ENCODE peak calls at places on chromosomes 1 and 21, in four cellular contexts. B is K562, N is hepatocyte, X is astrocyte. V is an unnamed sample.

GRCh38 chr1:203624341-203624712 is 2.3 kb upstream of the ATP2B4 start:
- DNase-seq in B (no peak), N (peak), X (no peak), V (no peak)

GRCh38 chr1:226643701-226644540 is 95.2 kb downstream of the ITPKB start:
- DNase-seq in B (no peak), N (no peak), X (no peak), V (no peak)

GRCh38 chr1:23756676-23757075 is 13.4 kb downstream of the ELOA start:
- DNase-seq in B (no peak), N (no peak), X (peak), V (no peak)

GRCh38 chr1:179142889-179143299 is 61.0 kb downstream of the TOR3A start:
- DNase-seq in B (no peak), N (peak), X (peak), V (no peak)

GRCh38 chr21:46250146-46250725 is 21.7 kb upstream of the LSS start:
- DNase-seq in B (no peak), N (no peak), X (no peak), V (no peak)

GRCh38 chr1:11929849-11930248 is 3.6 kb upstream of the KIAA2013 start:
- DNase-seq in B (no peak), N (peak), X (no peak), V (no peak)

GRCh38 chr1:118783095-118783758 is 204.9 kb downstream of the TBX15 start:
- DNase-seq in B (no peak), N (no peak), X (no peak), V (peak)

GRCh38 chr1:210586785-210587184 is 258.1 kb downstream of the HHAT start:
- DNase-seq in B (no peak), N (no peak), X (no peak), V (no peak)

GRCh38 chr1:3692593-3692992 is 40.3 kb downstream of the TP73 start:
- DNase-seq in B (no peak), N (no peak), X (no peak), V (no peak)

GRCh38 chr1:34088001-34088400 is 77.0 kb downstream of the CSMD2 start:
- DNase-seq in B (no peak), N (no peak), X (no peak), V (no peak)

GRCh38 chr1:57411262-57411661 is 12.6 kb downstream of the DAB1 start:
- DNase-seq in B (no peak), N (no peak), X (peak), V (no peak)

GRCh38 chr1:4510276-4510691 is 144.1 kb upstream of the AJAP1 start:
- DNase-seq in B (no peak), N (no peak), X (no peak), V (no peak)

GRCh38 chr1:248841702-248842395 is 3.8 kb downstream of the ZNF672 start:
- DNase-seq in B (no peak), N (peak), X (peak), V (peak)

GRCh38 chr1:178101654-178102053 is 7.8 kb downstream of the RASAL2 start:
- DNase-seq in B (no peak), N (peak), X (no peak), V (no peak)

GRCh38 chr1:23528245-23528978 is 2.6 kb downstream of the E2F2 start:
- DNase-seq in B (peak), N (peak), X (peak), V (no peak)

GRCh38 chr1:28056129-28056925 is 32.1 kb downstream of the EYA3 start:
- DNase-seq in B (no peak), N (no peak), X (peak), V (no peak)

GRCh38 chr1:160774886-160775719 is 20.9 kb upstream of the LY9 start:
- DNase-seq in B (no peak), N (no peak), X (no peak), V (no peak)

GRCh38 chr1:55062801-55063561 is 23.6 kb downstream of the PCSK9 start:
- DNase-seq in B (no peak), N (no peak), X (no peak), V (no peak)

GRCh38 chr1:204924013-204924759 is 53.5 kb downstream of the NFASC start:
- DNase-seq in B (no peak), N (peak), X (peak), V (peak)
- H3K4me3 ChIP-seq in B (no peak), N (no peak), X (no peak), V (no peak)

GRCh38 chr1:9500756-9501754 is 38.2 kb upstream of the SLC25A33 start:
- DNase-seq in B (no peak), N (peak), X (no peak), V (no peak)
- H3K4me2 ChIP-seq in B (no peak), N (no peak), X (no peak), V (no peak)

GRCh38 chr1:229579101-229579651 is 20.7 kb upstream of the ABCB10 start:
- DNase-seq in B (no peak), N (no peak), X (peak), V (peak)
- H3K4me3 ChIP-seq in B (no peak), N (no peak), X (no peak), V (no peak)

GRCh38 chr1:96683931-96684330 is 37.7 kb upstream of the PTBP2 start:
- DNase-seq in B (no peak), N (no peak), X (no peak), V (no peak)

GRCh38 chr1:96684737-96685136 is 36.8 kb upstream of the PTBP2 start:
- DNase-seq in B (no peak), N (no peak), X (no peak), V (no peak)

DNA sequence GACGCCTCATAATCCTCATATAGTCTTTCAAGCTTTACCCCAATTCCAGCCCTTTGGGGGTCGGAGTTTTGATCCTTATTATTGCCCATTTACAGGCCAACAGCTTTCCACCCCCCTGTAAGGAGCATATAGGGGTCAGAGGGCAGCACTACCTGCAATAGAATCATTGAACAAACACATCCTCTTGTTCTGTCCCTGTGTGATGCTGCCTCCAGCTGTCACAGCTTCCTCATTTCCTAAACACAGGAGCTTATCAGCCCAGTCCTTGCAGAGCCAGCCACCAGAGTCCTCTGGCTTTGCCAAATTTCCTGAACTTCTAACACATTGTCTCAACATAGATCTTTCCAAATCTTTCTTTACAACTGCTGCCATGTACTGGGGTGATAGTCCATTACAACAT is 32.8 kb upstream of the PTBP2 start:
- DNase-seq in B (no peak), N (peak), X (no peak), V (peak)
- H3K4me2 ChIP-seq in B (no peak), N (no peak), X (no peak), V (no peak)

GRCh38 chr1:244419004-244419403 is 32.7 kb downstream of the ADSS2 start:
- DNase-seq in B (no peak), N (no peak), X (peak), V (no peak)

GRCh38 chr1:244422174-244422573 is 29.5 kb downstream of the ADSS2 start:
- DNase-seq in B (no peak), N (no peak), X (no peak), V (no peak)

GRCh38 chr1:244429818-244430217 is 21.9 kb downstream of the ADSS2 start:
- DNase-seq in B (no peak), N (no peak), X (no peak), V (no peak)

GRCh38 chr1:244427647-244428046 is 24.1 kb downstream of the ADSS2 start:
- DNase-seq in B (no peak), N (no peak), X (no peak), V (no peak)

DNA sequence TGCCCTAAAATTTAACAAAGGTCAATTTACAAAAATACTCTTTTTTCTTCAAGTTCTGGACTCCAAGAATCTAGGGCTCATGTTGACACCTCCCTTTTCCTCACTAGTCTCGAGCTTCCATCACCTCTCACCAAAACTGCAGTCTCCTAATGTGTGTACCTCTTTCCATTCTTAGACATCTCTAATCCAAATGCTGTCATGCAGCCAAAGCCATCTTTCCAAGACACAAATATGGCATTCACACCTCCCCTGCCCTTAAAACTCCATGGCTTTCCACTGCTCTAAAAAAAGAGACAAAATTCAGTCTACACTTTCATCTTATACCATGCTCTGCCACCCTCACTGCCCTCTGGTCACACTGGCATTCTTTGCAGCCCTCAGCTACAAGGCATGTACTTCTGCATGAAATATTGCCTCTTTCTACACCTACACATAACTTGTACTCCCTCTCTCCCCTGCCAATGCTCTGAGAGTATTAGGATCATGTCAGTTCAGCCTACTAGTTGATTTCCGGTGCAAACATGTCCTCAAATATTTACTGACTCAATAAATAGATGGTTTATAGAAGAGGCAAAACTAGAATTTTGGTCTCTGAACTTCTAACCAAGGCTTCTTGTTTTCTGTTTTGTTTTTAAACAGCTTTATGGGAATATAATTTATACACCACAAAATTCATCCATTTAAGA is 26.9 kb downstream of the ADSS2 start:
- DNase-seq in B (no peak), N (no peak), X (no peak), V (no peak)
- H3K4me3 ChIP-seq in B (no peak), N (no peak), X (no peak), V (no peak)

DNA sequence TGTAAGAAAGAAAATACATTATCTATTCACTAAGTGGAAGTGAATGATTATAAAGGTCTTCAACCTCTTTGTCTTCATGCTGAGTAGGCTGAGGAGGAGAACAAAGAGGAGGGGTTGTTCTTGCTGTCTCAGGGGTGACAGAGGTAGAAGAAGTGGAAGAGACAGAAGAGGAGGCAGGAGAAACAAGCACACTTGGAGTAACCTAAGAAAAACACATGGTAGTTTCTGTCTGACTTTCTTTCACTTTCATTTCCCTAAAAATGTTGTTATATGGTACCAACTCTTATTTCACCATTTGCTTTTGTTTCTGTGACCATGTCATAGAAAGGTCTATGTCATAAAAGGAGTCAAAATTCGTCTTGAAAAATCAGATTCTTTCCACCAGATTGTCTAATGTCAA is 696.6 kb upstream of the BRINP3 start:
- DNase-seq in B (no peak), N (no peak), X (no peak), V (peak)
- H3K4me2 ChIP-seq in B (no peak), N (peak), X (peak), V (peak)

V was measured in neural progenitor cell.